ENCODE peak calls at places on chromosomes 6 and 20, in ten cellular contexts. Q, E, X, A, V, F, M, N, C and L are unnamed samples.

GRCh38 chr20:14799671-14800070 is 462.3 kb upstream of the FLRT3 start:
- DNase-seq in Q (no peak), E (no peak), X (no peak), A (no peak), V (no peak), F (no peak), M (no peak), N (no peak), C (no peak), L (no peak)

GRCh38 chr6:106551155-106551554 is 78.1 kb downstream of the RTN4IP1 start:
- DNase-seq in Q (no peak), E (no peak), X (no peak), A (no peak), V (no peak), F (no peak), M (no peak), N (no peak), C (no peak), L (no peak)

GRCh38 chr6:118377711-118378414 is 170.2 kb upstream of the PLN start:
- DNase-seq in Q (no peak), E (no peak), X (no peak), A (no peak), V (no peak), F (no peak), M (no peak), N (no peak), C (no peak), L (no peak)

GRCh38 chr6:105257350-105257749 is 77.5 kb upstream of the POPDC3 start:
- DNase-seq in Q (no peak), E (peak), X (no peak), A (no peak), V (no peak), F (no peak), M (no peak), N (no peak), C (no peak), L (no peak)

GRCh38 chr20:24045621-24046020 is 57.0 kb upstream of the GGTLC1 start:
- DNase-seq in Q (peak), E (no peak), X (no peak), A (no peak), V (no peak), F (no peak), M (no peak), N (peak), C (no peak), L (peak)

GRCh38 chr20:41798926-41799502 is 180.8 kb upstream of the CHD6 start:
- DNase-seq in Q (no peak), E (no peak), X (no peak), A (no peak), V (no peak), F (no peak), M (no peak), N (no peak), C (no peak), L (no peak)

GRCh38 chr6:167683028-167683862 is 143.5 kb upstream of the AFDN start:
- DNase-seq in Q (no peak), E (peak), X (peak), A (no peak), V (peak), F (no peak), M (peak), N (peak), C (no peak), L (no peak)

GRCh38 chr6:169144356-169144755 is 109.3 kb downstream of the THBS2 start:
- DNase-seq in Q (no peak), E (no peak), X (no peak), A (no peak), V (no peak), F (no peak), M (no peak), N (no peak), C (no peak), L (no peak)

GRCh38 chr6:113205563-113205962 is 651.6 kb upstream of the MARCKS start:
- DNase-seq in Q (no peak), E (no peak), X (no peak), A (no peak), V (no peak), F (no peak), M (no peak), N (no peak), C (no peak), L (no peak)

GRCh38 chr20:4811661-4812181 is 90.0 kb downstream of the PRND start:
- DNase-seq in Q (peak), E (no peak), X (no peak), A (peak), V (no peak), F (peak), M (no peak), N (no peak), C (no peak), L (peak)

GRCh38 chr20:17693534-17694001 is 6.2 kb upstream of the BANF2 start:
- DNase-seq in Q (no peak), E (no peak), X (no peak), A (no peak), V (no peak), F (no peak), M (no peak), N (no peak), C (no peak), L (no peak)

GRCh38 chr6:37827603-37828265 is 8.2 kb downstream of the ZFAND3 start:
- DNase-seq in Q (no peak), E (no peak), X (no peak), A (no peak), V (no peak), F (no peak), M (no peak), N (no peak), C (no peak), L (no peak)

GRCh38 chr6:108102965-108103364 is 28.4 kb upstream of the OSTM1 start:
- DNase-seq in Q (no peak), E (no peak), X (no peak), A (no peak), V (no peak), F (no peak), M (no peak), N (no peak), C (no peak), L (no peak)

GRCh38 chr6:80440496-80441160 is 334.2 kb downstream of the BCKDHB start:
- DNase-seq in Q (no peak), E (no peak), X (no peak), A (no peak), V (no peak), F (no peak), M (no peak), N (peak), C (no peak), L (no peak)

GRCh38 chr6:145212807-145213206 is 522.5 kb downstream of the EPM2A start:
- DNase-seq in Q (no peak), E (no peak), X (no peak), A (no peak), V (no peak), F (no peak), M (no peak), N (no peak), C (no peak), L (no peak)